ENCODE peak calls at places on chromosomes 3 and 15, in four cellular contexts. One of them, this sample, is unnamed.
A peak's percentile ranks its signal among the peaks of the same experiment; 100 is the strongest.

GRCh38 chr15:56913670-56914069 is 4.8 kb upstream of the TCF12 start:
- DNase-seq in hepatocyte: no peak
- DNase-seq in RWPE2: no peak
- DNase-seq in uterus: no peak
- DNase-seq in this sample: no peak

GRCh38 chr15:65945616-65946015 is 76.3 kb downstream of the RAB11A start:
- DNase-seq in hepatocyte: no peak
- DNase-seq in RWPE2: no peak
- DNase-seq in uterus: no peak
- DNase-seq in this sample: no peak

GRCh38 chr3:181274025-181274424 is 284.5 kb upstream of the DNAJC19 start:
- DNase-seq in hepatocyte: no peak
- DNase-seq in RWPE2: no peak
- DNase-seq in uterus: no peak
- DNase-seq in this sample: no peak

GRCh38 chr3:161700998-161701397 is 204.4 kb downstream of the OTOL1 start:
- DNase-seq in hepatocyte: peak; percentile 11
- DNase-seq in RWPE2: no peak
- DNase-seq in uterus: no peak
- DNase-seq in this sample: no peak

GRCh38 chr3:187742351-187743171 is 2.7 kb downstream of the BCL6 start:
- DNase-seq in hepatocyte: no peak
- DNase-seq in RWPE2: no peak
- DNase-seq in uterus: peak; percentile 72
- DNase-seq in this sample: peak; percentile 73

GRCh38 chr3:141782386-141782932 is 19.3 kb downstream of the GRK7 start:
- DNase-seq in hepatocyte: no peak
- DNase-seq in RWPE2: no peak
- DNase-seq in uterus: no peak
- DNase-seq in this sample: no peak

GRCh38 chr3:197730200-197730599 is 6.5 kb downstream of the RUBCN start:
- DNase-seq in hepatocyte: no peak
- DNase-seq in RWPE2: peak; percentile 68
- DNase-seq in uterus: no peak
- DNase-seq in this sample: no peak

GRCh38 chr3:27740854-27741253 is 18.7 kb upstream of the EOMES start:
- DNase-seq in hepatocyte: no peak
- DNase-seq in RWPE2: no peak
- DNase-seq in uterus: no peak
- DNase-seq in this sample: no peak

GRCh38 chr3:16052964-16053363 is 121.5 kb upstream of the GALNT15 start:
- DNase-seq in hepatocyte: no peak
- DNase-seq in RWPE2: no peak
- DNase-seq in uterus: no peak
- DNase-seq in this sample: no peak

GRCh38 chr3:42490243-42490642 is 12.2 kb upstream of the VIPR1 start:
- DNase-seq in hepatocyte: peak; percentile 35
- DNase-seq in RWPE2: peak; percentile 84
- DNase-seq in uterus: no peak
- DNase-seq in this sample: no peak

GRCh38 chr15:31488437-31489204 is 162.0 kb downstream of the KLF13 start:
- DNase-seq in hepatocyte: peak; percentile 87
- DNase-seq in RWPE2: peak; percentile 81
- DNase-seq in uterus: peak; percentile 39
- DNase-seq in this sample: peak; percentile 29

GRCh38 chr15:30043211-30043655 is 39.5 kb upstream of the GOLGA8J start:
- DNase-seq in hepatocyte: no peak
- DNase-seq in RWPE2: no peak
- DNase-seq in uterus: no peak
- DNase-seq in this sample: no peak

GRCh38 chr3:30996467-30996866 is 102.0 kb upstream of the GADL1 start:
- DNase-seq in hepatocyte: no peak
- DNase-seq in RWPE2: no peak
- DNase-seq in uterus: no peak
- DNase-seq in this sample: no peak

GRCh38 chr15:53434174-53434678 is 325.2 kb downstream of the WDR72 start:
- DNase-seq in hepatocyte: no peak
- DNase-seq in RWPE2: no peak
- DNase-seq in uterus: no peak
- DNase-seq in this sample: no peak

GRCh38 chr15:45704329-45705249 is 69.8 kb downstream of the SQOR start:
- DNase-seq in hepatocyte: peak; percentile 84
- DNase-seq in RWPE2: no peak
- DNase-seq in uterus: peak; percentile 27
- DNase-seq in this sample: no peak

GRCh38 chr3:101938262-101938847 is 89.0 kb downstream of the NFKBIZ start:
- DNase-seq in hepatocyte: no peak
- DNase-seq in RWPE2: no peak
- DNase-seq in uterus: no peak
- DNase-seq in this sample: no peak

GRCh38 chr15:70062321-70062956 is 35.3 kb downstream of the TLE3 start:
- DNase-seq in hepatocyte: peak; percentile 63
- DNase-seq in RWPE2: no peak
- DNase-seq in uterus: peak; percentile 87
- DNase-seq in this sample: peak; percentile 13

GRCh38 chr15:99762288-99762687 is 29.1 kb upstream of the LYSMD4 start:
- DNase-seq in hepatocyte: no peak
- DNase-seq in RWPE2: no peak
- DNase-seq in uterus: no peak
- DNase-seq in this sample: no peak

GRCh38 chr3:45896956-45897355 is 10.6 kb downstream of the CCR9 start:
- DNase-seq in hepatocyte: peak; percentile 55
- DNase-seq in RWPE2: no peak
- DNase-seq in uterus: no peak
- DNase-seq in this sample: no peak

GRCh38 chr3:110598847-110599490 is 472.6 kb upstream of the NECTIN3 start:
- DNase-seq in hepatocyte: no peak
- DNase-seq in RWPE2: no peak
- DNase-seq in uterus: no peak
- DNase-seq in this sample: no peak

GRCh38 chr3:72035606-72036005 is 250.7 kb upstream of the PROK2 start:
- DNase-seq in hepatocyte: no peak
- DNase-seq in RWPE2: no peak
- DNase-seq in uterus: no peak
- DNase-seq in this sample: no peak

GRCh38 chr3:39806820-39807219 is 2.6 kb upstream of the MYRIP start:
- DNase-seq in hepatocyte: no peak
- DNase-seq in RWPE2: no peak
- DNase-seq in uterus: no peak
- DNase-seq in this sample: no peak

GRCh38 chr15:85421116-85421925 is 40.9 kb downstream of the AKAP13 start:
- DNase-seq in hepatocyte: no peak
- DNase-seq in RWPE2: no peak
- DNase-seq in uterus: no peak
- DNase-seq in this sample: no peak

GRCh38 chr3:11494131-11494916 is 149.4 kb downstream of the VGLL4 start:
- DNase-seq in hepatocyte: no peak
- DNase-seq in RWPE2: no peak
- DNase-seq in uterus: no peak
- DNase-seq in this sample: no peak

GRCh38 chr3:176795897-176796296 is 401.4 kb downstream of the TBL1XR1 start:
- DNase-seq in hepatocyte: peak; percentile 4
- DNase-seq in RWPE2: no peak
- DNase-seq in uterus: no peak
- DNase-seq in this sample: no peak

GRCh38 chr3:72891053-72891855 is 3.4 kb downstream of the GXYLT2 start:
- DNase-seq in hepatocyte: peak; percentile 73
- DNase-seq in RWPE2: no peak
- DNase-seq in uterus: peak; percentile 77
- DNase-seq in this sample: no peak

GRCh38 chr15:59553879-59554735 is 57.5 kb upstream of the GCNT3 start:
- DNase-seq in hepatocyte: peak; percentile 54
- DNase-seq in RWPE2: peak; percentile 86
- DNase-seq in uterus: no peak
- DNase-seq in this sample: no peak

GRCh38 chr3:111073186-111073585 is 1.6 kb downstream of the NECTIN3 start:
- DNase-seq in hepatocyte: peak; percentile 19
- DNase-seq in RWPE2: no peak
- DNase-seq in uterus: no peak
- DNase-seq in this sample: no peak

GRCh38 chr3:13013994-13014754 is 59.1 kb downstream of the IQSEC1 start:
- DNase-seq in hepatocyte: no peak
- DNase-seq in RWPE2: no peak
- DNase-seq in uterus: no peak
- DNase-seq in this sample: no peak

GRCh38 chr3:150745832-150746231 is 17.1 kb downstream of the SIAH2 start:
- DNase-seq in hepatocyte: no peak
- DNase-seq in RWPE2: no peak
- DNase-seq in uterus: no peak
- DNase-seq in this sample: no peak
- H3K4me1 ChIP-seq in hepatocyte: peaks cover 44% of the 10 kb centered on the region
- H3K4me1 ChIP-seq in RWPE2: peaks cover 22% of the 10 kb centered on the region
- H3K4me1 ChIP-seq in uterus: no peaks in the 10 kb centered on the region
- H3K4me1 ChIP-seq in this sample: peaks cover 48% of the 10 kb centered on the region

GRCh38 chr3:95341314-95341713 is 1278.5 kb downstream of the NSUN3 start:
- DNase-seq in hepatocyte: peak; percentile 50
- DNase-seq in RWPE2: no peak
- DNase-seq in uterus: no peak
- DNase-seq in this sample: no peak
- H3K4me1 ChIP-seq in hepatocyte: peaks cover 10% of the 10 kb centered on the region
- H3K4me1 ChIP-seq in RWPE2: no peaks in the 10 kb centered on the region
- H3K4me1 ChIP-seq in uterus: no peaks in the 10 kb centered on the region
- H3K4me1 ChIP-seq in this sample: no peaks in the 10 kb centered on the region

DNA sequence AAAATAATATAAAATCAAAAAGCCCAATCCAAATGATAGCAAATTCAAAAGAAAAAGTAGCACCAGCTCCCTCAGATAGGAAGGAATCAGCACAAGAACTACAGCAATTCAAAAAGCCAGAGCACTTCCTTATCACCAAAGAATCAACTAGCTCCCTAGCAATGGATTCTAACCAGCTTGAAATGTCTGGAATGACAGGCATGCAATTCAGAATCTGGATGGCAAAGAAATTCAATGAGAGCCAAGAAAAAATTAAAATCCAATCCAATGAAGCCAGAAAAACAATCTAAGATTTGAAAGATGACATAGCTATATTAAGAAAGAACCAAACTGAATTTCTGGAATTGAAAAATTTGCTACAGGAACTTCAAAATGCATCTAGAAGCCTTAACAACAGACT is 1334.4 kb upstream of the ALCAM start:
- DNase-seq in hepatocyte: no peak
- DNase-seq in RWPE2: no peak
- DNase-seq in uterus: no peak
- DNase-seq in this sample: no peak
- H3K4me1 ChIP-seq in hepatocyte: no peaks in the 10 kb centered on the region
- H3K4me1 ChIP-seq in RWPE2: no peaks in the 10 kb centered on the region
- H3K4me1 ChIP-seq in uterus: no peaks in the 10 kb centered on the region
- H3K4me1 ChIP-seq in this sample: no peaks in the 10 kb centered on the region

GRCh38 chr3:196140224-196140623 is 58.3 kb upstream of the TFRC start:
- DNase-seq in hepatocyte: no peak
- DNase-seq in RWPE2: no peak
- DNase-seq in uterus: peak; percentile 55
- DNase-seq in this sample: no peak
- H3K4me1 ChIP-seq in hepatocyte: peaks cover 12% of the 10 kb centered on the region
- H3K4me1 ChIP-seq in RWPE2: peaks cover 55% of the 10 kb centered on the region
- H3K4me1 ChIP-seq in uterus: peaks cover 4% of the 10 kb centered on the region
- H3K4me1 ChIP-seq in this sample: peaks cover 5% of the 10 kb centered on the region

GRCh38 chr15:43273243-43273642 is 6.5 kb upstream of the TGM5 start:
- DNase-seq in hepatocyte: no peak
- DNase-seq in RWPE2: no peak
- DNase-seq in uterus: no peak
- DNase-seq in this sample: no peak

GRCh38 chr15:43270113-43270665 is 3.5 kb upstream of the TGM5 start:
- DNase-seq in hepatocyte: no peak
- DNase-seq in RWPE2: no peak
- DNase-seq in uterus: no peak
- DNase-seq in this sample: no peak

GRCh38 chr15:43274136-43274535 is 7.4 kb upstream of the TGM5 start:
- DNase-seq in hepatocyte: no peak
- DNase-seq in RWPE2: no peak
- DNase-seq in uterus: no peak
- DNase-seq in this sample: peak; percentile 97

GRCh38 chr15:43268111-43269105 is 1.7 kb upstream of the TGM5 start:
- DNase-seq in hepatocyte: no peak
- DNase-seq in RWPE2: no peak
- DNase-seq in uterus: no peak
- DNase-seq in this sample: no peak

DNA sequence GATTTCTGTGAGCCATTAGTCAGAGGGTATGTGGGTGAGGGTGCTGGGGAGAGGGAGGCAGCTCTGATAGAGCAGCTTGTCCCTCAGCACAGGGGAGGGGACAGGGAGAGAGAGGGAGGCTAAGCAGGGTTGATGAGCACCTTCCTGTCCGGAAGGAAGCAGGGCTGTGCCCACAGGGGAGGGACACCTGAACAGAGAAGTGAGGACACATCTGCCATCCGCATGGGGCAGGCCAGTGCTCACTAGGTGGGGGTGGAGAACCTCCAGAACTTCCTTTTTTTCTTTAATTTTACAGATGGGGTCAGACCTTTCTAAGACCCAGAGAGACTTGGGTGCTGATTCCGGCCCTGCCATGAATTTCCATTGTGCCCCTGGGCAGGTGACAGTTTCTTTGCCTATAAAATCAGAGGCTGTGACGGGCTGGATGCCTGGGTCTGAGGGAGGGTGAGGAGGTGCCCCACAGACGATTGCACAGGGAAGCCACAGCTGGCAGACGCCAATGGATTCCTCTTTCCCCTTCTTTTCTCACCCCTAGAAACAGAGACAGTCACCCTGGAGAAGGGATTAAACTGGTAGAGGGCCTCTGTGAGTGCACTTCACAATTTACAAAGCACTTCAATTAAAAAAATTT is 4.1 kb upstream of the TGM5 start:
- DNase-seq in hepatocyte: no peak
- DNase-seq in RWPE2: no peak
- DNase-seq in uterus: no peak
- DNase-seq in this sample: no peak
- H3K4me1 ChIP-seq in hepatocyte: no peaks in the 10 kb centered on the region
- H3K4me1 ChIP-seq in RWPE2: no peaks in the 10 kb centered on the region
- H3K4me1 ChIP-seq in uterus: no peaks in the 10 kb centered on the region
- H3K4me1 ChIP-seq in this sample: peaks cover 21% of the 10 kb centered on the region

DNA sequence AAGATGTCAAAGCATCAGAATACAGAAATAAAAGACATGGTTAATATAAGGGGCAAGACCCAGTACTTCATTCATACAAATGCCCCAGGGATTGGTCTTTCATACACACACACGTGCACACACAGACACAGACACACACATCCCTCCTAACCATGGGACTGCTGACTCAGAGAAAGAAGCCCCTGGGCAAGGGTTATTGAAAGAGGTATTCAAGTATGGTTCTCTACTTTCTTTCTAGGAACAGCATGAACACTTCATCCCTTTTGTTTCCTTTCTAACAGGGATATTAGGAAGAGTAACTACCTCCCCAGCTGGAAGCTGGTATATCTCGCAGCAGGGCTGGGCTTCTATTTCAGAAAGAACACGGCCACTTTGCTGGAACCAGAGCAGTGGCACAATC is 33.2 kb upstream of the ZFAND6 start:
- DNase-seq in hepatocyte: no peak
- DNase-seq in RWPE2: no peak
- DNase-seq in uterus: no peak
- DNase-seq in this sample: no peak
- H3K4me1 ChIP-seq in hepatocyte: no peaks in the 10 kb centered on the region
- H3K4me1 ChIP-seq in RWPE2: no peaks in the 10 kb centered on the region
- H3K4me1 ChIP-seq in uterus: no peaks in the 10 kb centered on the region
- H3K4me1 ChIP-seq in this sample: no peaks in the 10 kb centered on the region

This sample was measured in gastrocnemius medialis.